ENCODE peak calls at places on chromosome X, in ten cellular contexts. One of them, this sample, is unnamed.
A peak's percentile ranks its signal among the peaks of the same experiment; 100 is the strongest.

GRCh38 chrX:136376713-136377112 is 76.0 kb downstream of the ADGRG4 start:
- DNase-seq in Karpas-422: no peak
- DNase-seq in NCI-H2171 treated with DMSO at 0.1 percent for 48 hours: no peak
- DNase-seq in A172: no peak
- DNase-seq in omental fat pad: no peak
- DNase-seq in T-cell: no peak
- DNase-seq in EL: no peak
- DNase-seq in NAMALWA: no peak
- DNase-seq in upper lobe of left lung: no peak
- DNase-seq in GM19239: no peak
- DNase-seq in this sample: no peak

GRCh38 chrX:13418126-13419091 is 98.6 kb upstream of the ATXN3L start:
- DNase-seq in Karpas-422: no peak
- DNase-seq in NCI-H2171 treated with DMSO at 0.1 percent for 48 hours: no peak
- DNase-seq in A172: peak; percentile 88
- DNase-seq in omental fat pad: no peak
- DNase-seq in T-cell: no peak
- DNase-seq in EL: peak; percentile 70
- DNase-seq in NAMALWA: no peak
- DNase-seq in upper lobe of left lung: no peak
- DNase-seq in GM19239: no peak
- DNase-seq in this sample: no peak

GRCh38 chrX:134764202-134764785 is 106.0 kb upstream of the PLAC1 start:
- DNase-seq in Karpas-422: peak; percentile 89
- DNase-seq in NCI-H2171 treated with DMSO at 0.1 percent for 48 hours: peak; percentile 49
- DNase-seq in A172: peak; percentile 52
- DNase-seq in omental fat pad: no peak
- DNase-seq in T-cell: no peak
- DNase-seq in EL: peak; percentile 40
- DNase-seq in NAMALWA: peak; percentile 77
- DNase-seq in upper lobe of left lung: no peak
- DNase-seq in GM19239: peak; percentile 4
- DNase-seq in this sample: no peak

GRCh38 chrX:132463411-132463810 is 25.4 kb downstream of the MBNL3 start:
- DNase-seq in Karpas-422: peak; percentile 65
- DNase-seq in NCI-H2171 treated with DMSO at 0.1 percent for 48 hours: no peak
- DNase-seq in A172: no peak
- DNase-seq in omental fat pad: no peak
- DNase-seq in T-cell: no peak
- DNase-seq in EL: no peak
- DNase-seq in NAMALWA: peak; percentile 34
- DNase-seq in upper lobe of left lung: no peak
- DNase-seq in GM19239: no peak
- DNase-seq in this sample: no peak

GRCh38 chrX:11470231-11470630 is 177.0 kb downstream of the AMELX start:
- DNase-seq in Karpas-422: no peak
- DNase-seq in NCI-H2171 treated with DMSO at 0.1 percent for 48 hours: no peak
- DNase-seq in A172: peak; percentile 48
- DNase-seq in omental fat pad: no peak
- DNase-seq in T-cell: no peak
- DNase-seq in EL: peak; percentile 79
- DNase-seq in NAMALWA: no peak
- DNase-seq in upper lobe of left lung: peak; percentile 26
- DNase-seq in GM19239: no peak
- DNase-seq in this sample: no peak

GRCh38 chrX:13695601-13696115 is 6.7 kb downstream of the RAB9A start:
- DNase-seq in Karpas-422: no peak
- DNase-seq in NCI-H2171 treated with DMSO at 0.1 percent for 48 hours: no peak
- DNase-seq in A172: no peak
- DNase-seq in omental fat pad: no peak
- DNase-seq in T-cell: no peak
- DNase-seq in EL: no peak
- DNase-seq in NAMALWA: no peak
- DNase-seq in upper lobe of left lung: no peak
- DNase-seq in GM19239: no peak
- DNase-seq in this sample: no peak

GRCh38 chrX:46036508-46036907 is 508.7 kb downstream of the ZNF674 start:
- DNase-seq in Karpas-422: no peak
- DNase-seq in NCI-H2171 treated with DMSO at 0.1 percent for 48 hours: no peak
- DNase-seq in A172: no peak
- DNase-seq in omental fat pad: no peak
- DNase-seq in T-cell: no peak
- DNase-seq in EL: peak; percentile 3
- DNase-seq in NAMALWA: no peak
- DNase-seq in upper lobe of left lung: no peak
- DNase-seq in GM19239: no peak
- DNase-seq in this sample: no peak

GRCh38 chrX:150982235-150982785 is 825 bp upstream of the HMGB3 start:
- DNase-seq in Karpas-422: no peak
- DNase-seq in NCI-H2171 treated with DMSO at 0.1 percent for 48 hours: no peak
- DNase-seq in A172: no peak
- DNase-seq in omental fat pad: no peak
- DNase-seq in T-cell: no peak
- DNase-seq in EL: no peak
- DNase-seq in NAMALWA: no peak
- DNase-seq in upper lobe of left lung: no peak
- DNase-seq in GM19239: no peak
- DNase-seq in this sample: no peak

GRCh38 chrX:19046343-19047215 is 62.7 kb upstream of the PHKA2 start:
- DNase-seq in Karpas-422: no peak
- DNase-seq in NCI-H2171 treated with DMSO at 0.1 percent for 48 hours: no peak
- DNase-seq in A172: peak; percentile 82
- DNase-seq in omental fat pad: no peak
- DNase-seq in T-cell: no peak
- DNase-seq in EL: peak; percentile 49
- DNase-seq in NAMALWA: no peak
- DNase-seq in upper lobe of left lung: no peak
- DNase-seq in GM19239: no peak
- DNase-seq in this sample: no peak